ENCODE peak calls at places on chromosome 18, in seven cellular contexts. L is SK-N-SH, B is HCT116, C is GM23338, N is A549, E is K562, K is HepG2. I is an unnamed sample.

GRCh38 chr18:33097126-33097525 is 324.3 kb upstream of the KLHL14 start:
- DNase-seq in N (no peak), E (no peak), K (no peak), C (no peak), B (no peak), L (no peak), I (no peak)

GRCh38 chr18:30806823-30807222 is 235.7 kb downstream of the DSC3 start:
- DNase-seq in E (no peak), C (no peak), B (no peak), K (no peak), N (no peak), L (no peak), I (no peak)

GRCh38 chr18:64566461-64566860 is 417.6 kb upstream of the LINC00305 start:
- DNase-seq in B (no peak), E (no peak), C (no peak), L (no peak), K (no peak), N (no peak), I (no peak)

GRCh38 chr18:51196116-51196810 is 1.2 kb downstream of the MEX3C start:
- DNase-seq in C (no peak), K (no peak), N (peak), L (no peak), B (no peak), E (peak), I (no peak)

GRCh38 chr18:4233468-4233867 is 221.6 kb downstream of the DLGAP1 start:
- DNase-seq in B (no peak), N (no peak), K (no peak), E (no peak), L (no peak), C (peak), I (no peak)

GRCh38 chr18:49944681-49945080 is 131.3 kb upstream of the ACAA2 start:
- DNase-seq in L (no peak), C (peak), N (no peak), E (peak), B (no peak), K (no peak), I (no peak)

GRCh38 chr18:47587587-47587986 is 336.1 kb upstream of the SKOR2 start:
- DNase-seq in L (no peak), B (no peak), N (no peak), C (no peak), K (no peak), E (no peak), I (no peak)

GRCh38 chr18:27061488-27062095 is 123.5 kb downstream of the CHST9 start:
- DNase-seq in K (peak), E (no peak), B (no peak), N (no peak), L (no peak), C (no peak), I (no peak)

GRCh38 chr18:58556333-58557012 is 72.4 kb downstream of the ALPK2 start:
- DNase-seq in L (peak), K (no peak), C (no peak), E (no peak), B (no peak), N (no peak), I (no peak)

GRCh38 chr18:27413495-27414401 is 228.6 kb upstream of the CHST9 start:
- DNase-seq in E (no peak), N (no peak), K (no peak), L (no peak), C (no peak), B (no peak), I (no peak)

GRCh38 chr18:47968721-47969120 is 38.3 kb upstream of the SMAD2 start:
- DNase-seq in E (no peak), B (no peak), N (peak), C (no peak), K (no peak), L (no peak), I (no peak)

GRCh38 chr18:67510831-67511230 is 5.7 kb downstream of the DSEL start:
- DNase-seq in K (no peak), L (peak), B (no peak), E (no peak), N (no peak), C (no peak), I (no peak)

GRCh38 chr18:59202258-59202820 is 17.6 kb upstream of the GRP start:
- DNase-seq in C (no peak), K (no peak), N (no peak), E (no peak), B (no peak), L (no peak), I (no peak)

GRCh38 chr18:62812242-62812641 is 96.9 kb downstream of the PHLPP1 start:
- DNase-seq in N (peak), E (peak), C (no peak), B (no peak), K (peak), L (no peak), I (no peak)

GRCh38 chr18:57301573-57302230 is 50.7 kb upstream of the ST8SIA3 start:
- DNase-seq in N (no peak), C (peak), B (no peak), E (no peak), L (peak), K (no peak), I (no peak)
- TF ChIP-seq REST in N (no peak), C (no peak), B (no peak), E (no peak), L (no peak), K (no peak), I (no peak)

GRCh38 chr18:76005632-76006031 is 489.4 kb downstream of the ZNF516 start:
- DNase-seq in C (no peak), B (no peak), N (no peak), L (peak), K (no peak), E (no peak), I (peak)

DNA sequence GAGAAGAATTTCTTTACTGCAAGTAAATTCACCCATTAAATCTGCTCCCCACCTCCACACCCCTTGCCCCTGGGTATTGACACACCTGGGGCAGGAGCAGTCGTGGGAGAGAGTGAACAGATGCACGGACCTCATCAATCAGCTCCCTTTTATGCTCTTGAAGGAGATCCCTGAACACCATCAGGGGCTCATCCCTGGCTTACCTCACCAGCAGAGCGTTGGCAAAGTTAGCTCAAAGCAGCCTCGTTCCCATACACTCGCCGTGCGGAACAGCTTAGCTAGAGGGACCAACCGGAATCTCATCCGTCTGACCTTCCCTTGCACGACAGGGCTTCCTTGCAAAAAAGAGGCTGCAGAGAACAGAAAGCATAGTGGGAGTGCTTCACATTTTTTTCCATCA is 488.9 kb downstream of the ZNF516 start:
- DNase-seq in L (no peak), K (no peak), E (no peak), N (no peak), B (no peak), C (no peak), I (no peak)
- H3K4me3 ChIP-seq in L (no peak), K (no peak), E (no peak), N (no peak), B (no peak), C (no peak), I (no peak)

GRCh38 chr18:37671119-37671518 is 105.5 kb upstream of the CELF4 start:
- DNase-seq in N (no peak), K (no peak), C (no peak), B (no peak), E (no peak), L (no peak), I (no peak)

GRCh38 chr18:37667836-37668235 is 102.2 kb upstream of the CELF4 start:
- DNase-seq in N (no peak), L (no peak), K (no peak), C (no peak), E (no peak), B (no peak), I (no peak)

GRCh38 chr18:37669991-37670534 is 104.5 kb upstream of the CELF4 start:
- DNase-seq in K (no peak), C (peak), B (no peak), L (no peak), E (peak), N (no peak), I (no peak)

GRCh38 chr18:37666986-37667385 is 101.4 kb upstream of the CELF4 start:
- DNase-seq in L (no peak), B (no peak), N (no peak), K (no peak), C (no peak), E (peak), I (no peak)

DNA sequence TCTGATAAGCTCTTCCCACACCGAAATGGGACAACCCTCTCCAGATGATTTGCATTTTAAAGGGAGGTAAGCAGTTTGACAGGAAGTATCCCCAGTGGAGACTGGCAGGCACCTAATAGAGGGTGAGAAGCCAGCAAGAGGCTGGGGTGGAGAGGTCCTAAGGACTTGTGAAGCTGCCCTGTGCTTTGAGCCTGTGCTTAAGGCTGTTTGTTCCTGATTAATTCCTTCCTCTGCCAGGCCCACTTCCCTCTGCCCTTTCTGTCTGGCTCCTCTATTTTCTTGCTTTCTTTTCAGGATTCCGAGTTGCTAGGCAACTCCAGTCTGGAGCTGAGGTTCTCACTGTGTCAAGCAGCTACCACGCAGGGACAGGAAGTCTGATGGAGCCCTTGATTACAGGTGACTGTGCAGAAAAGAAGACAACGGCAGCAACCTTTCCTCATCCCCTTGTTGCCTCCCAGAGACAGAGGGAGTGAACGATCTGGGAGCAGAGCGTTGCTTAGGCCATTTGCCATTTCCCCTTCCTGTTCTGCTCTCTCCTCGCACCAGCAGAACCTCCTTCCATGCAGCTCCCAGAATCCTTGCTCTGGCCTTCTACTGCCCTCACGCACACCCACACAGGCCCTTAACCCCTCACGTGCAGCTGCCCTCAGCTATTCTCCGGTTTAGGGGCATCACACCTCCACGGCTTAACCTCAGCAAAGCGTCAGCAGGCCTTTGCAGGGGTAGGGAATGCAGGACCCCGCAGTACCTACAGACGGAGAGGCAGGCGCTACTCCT is 103.6 kb upstream of the CELF4 start:
- DNase-seq in C (peak), K (no peak), N (no peak), E (no peak), L (peak), B (no peak), I (no peak)
- TF ChIP-seq CTCF in C (no peak), K (no peak), N (no peak), E (no peak), L (no peak), B (no peak), I (no peak)

GRCh38 chr18:24991661-24992060 is 360.3 kb downstream of the ZNF521 start:
- DNase-seq in C (no peak), L (no peak), B (no peak), N (no peak), E (no peak), K (no peak), I (no peak)
- TF ChIP-seq REST in C (no peak), L (no peak), B (no peak), N (no peak), E (no peak), K (no peak), I (no peak)

GRCh38 chr18:24868331-24868730 is 407.9 kb downstream of the HRH4 start:
- DNase-seq in L (no peak), E (no peak), B (no peak), N (no peak), K (no peak), C (no peak), I (no peak)

GRCh38 chr18:24860978-24861680 is 400.7 kb downstream of the HRH4 start:
- DNase-seq in E (no peak), L (no peak), N (no peak), C (no peak), B (no peak), K (no peak), I (no peak)

GRCh38 chr18:24862225-24862893 is 401.9 kb downstream of the HRH4 start:
- DNase-seq in C (peak), E (no peak), N (no peak), K (no peak), L (no peak), B (no peak), I (no peak)
- H3K4me3 ChIP-seq in C (peak), E (no peak), N (no peak), K (no peak), L (no peak), B (no peak), I (no peak)

GRCh38 chr18:36187138-36187825 is at the start of gene MOCOS:
- DNase-seq in N (peak), L (peak), K (peak), C (peak), B (peak), E (peak), I (peak)

GRCh38 chr18:36185901-36186460 is 1.3 kb upstream of the MOCOS start:
- DNase-seq in C (no peak), L (no peak), N (no peak), B (no peak), K (no peak), E (no peak), I (no peak)

GRCh38 chr18:36185157-36185556 is 2.1 kb upstream of the MOCOS start:
- DNase-seq in L (no peak), B (no peak), N (no peak), E (no peak), C (no peak), K (no peak), I (no peak)

GRCh38 chr18:36187826-36188721 is 777 bp downstream of the MOCOS start:
- DNase-seq in K (peak), N (no peak), B (peak), C (peak), E (peak), L (no peak), I (peak)

DNA sequence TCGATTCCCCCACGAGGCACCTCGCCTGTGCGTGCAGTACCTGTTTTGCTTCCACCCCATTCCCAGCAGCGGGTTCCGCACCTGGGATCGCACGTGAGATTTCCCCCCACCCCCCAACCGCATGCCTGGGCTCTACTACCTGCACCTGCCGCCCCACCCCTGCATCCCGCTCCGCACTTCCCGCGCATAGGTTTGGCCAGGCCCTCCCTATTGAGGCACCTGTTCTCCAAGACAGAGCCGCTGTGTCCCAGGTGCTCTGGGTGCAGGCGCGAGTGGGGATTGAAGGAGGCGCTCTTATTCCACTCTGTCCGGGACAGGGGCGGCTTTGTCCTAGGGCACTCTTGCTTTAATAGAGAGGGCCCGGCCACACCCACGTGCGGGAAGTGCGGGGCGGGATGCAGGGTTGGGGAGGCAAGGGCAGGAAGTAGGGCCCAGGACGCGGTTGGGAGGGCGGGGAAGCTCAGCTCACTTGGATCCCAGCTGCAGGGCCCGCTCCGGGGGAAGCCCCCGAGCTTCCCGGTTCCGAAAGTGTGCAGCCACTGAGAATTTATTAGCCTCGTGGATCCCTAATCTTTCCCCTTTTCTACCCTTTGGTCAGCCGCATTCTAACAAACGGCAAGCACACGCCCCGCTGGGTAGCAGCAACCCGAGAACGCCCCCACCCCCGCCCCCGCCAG is 698 bp upstream of the MOCOS start:
- DNase-seq in L (peak), N (no peak), E (peak), K (peak), C (peak), B (no peak), I (peak)
- TF ChIP-seq CTCF in L (no peak), N (no peak), E (peak), K (peak), C (no peak), B (no peak), I (no peak)

GRCh38 chr18:6374340-6374739 is 40.4 kb downstream of the L3MBTL4 start:
- DNase-seq in L (no peak), C (no peak), B (no peak), K (peak), E (no peak), N (no peak), I (no peak)

GRCh38 chr18:6368017-6368416 is 46.7 kb downstream of the L3MBTL4 start:
- DNase-seq in B (no peak), L (no peak), N (no peak), E (no peak), K (no peak), C (no peak), I (no peak)

GRCh38 chr18:6370410-6370809 is 44.3 kb downstream of the L3MBTL4 start:
- DNase-seq in B (no peak), E (no peak), N (no peak), C (no peak), L (peak), K (peak), I (no peak)

GRCh38 chr18:6373187-6373586 is 41.5 kb downstream of the L3MBTL4 start:
- DNase-seq in E (no peak), N (no peak), K (peak), C (no peak), B (no peak), L (no peak), I (no peak)

GRCh38 chr18:6370886-6371635 is 43.6 kb downstream of the L3MBTL4 start:
- DNase-seq in C (no peak), N (no peak), B (no peak), L (peak), K (peak), E (no peak), I (no peak)
- TF ChIP-seq REST in C (no peak), N (no peak), B (no peak), L (no peak), K (no peak), E (no peak), I (no peak)

I was measured in HL-60.